ENCODE peak calls at places on chromosomes 6 and 20, in six cellular contexts. One of them, this sample, is unnamed.

GRCh38 chr20:18138639-18139583 is 1.2 kb downstream of the KAT14 start:
- DNase-seq in mesendoderm: peak; percentile 12
- DNase-seq in pancreas: no peak
- DNase-seq in cardiac fibroblast: peak; percentile 1
- DNase-seq in heart left ventricle: no peak
- DNase-seq in dorsolateral prefrontal cortex: no peak
- DNase-seq in this sample: no peak

GRCh38 chr20:25070821-25071473 is 11.0 kb downstream of the VSX1 start:
- DNase-seq in dorsolateral prefrontal cortex: no peak
- DNase-seq in pancreas: no peak
- DNase-seq in mesendoderm: no peak
- DNase-seq in cardiac fibroblast: no peak
- DNase-seq in heart left ventricle: no peak
- DNase-seq in this sample: no peak

GRCh38 chr20:957544-957943 is 41.4 kb upstream of the ANGPT4 start:
- DNase-seq in pancreas: no peak
- DNase-seq in dorsolateral prefrontal cortex: no peak
- DNase-seq in heart left ventricle: no peak
- DNase-seq in cardiac fibroblast: peak; percentile 10
- DNase-seq in mesendoderm: no peak
- DNase-seq in this sample: no peak

GRCh38 chr6:115514656-115515055 is 546.0 kb downstream of the FRK start:
- DNase-seq in heart left ventricle: no peak
- DNase-seq in pancreas: no peak
- DNase-seq in mesendoderm: peak; percentile 22
- DNase-seq in cardiac fibroblast: peak; percentile 3
- DNase-seq in dorsolateral prefrontal cortex: no peak
- DNase-seq in this sample: no peak

GRCh38 chr6:79824231-79824630 is 123.1 kb downstream of the ELOVL4 start:
- DNase-seq in mesendoderm: no peak
- DNase-seq in cardiac fibroblast: peak; percentile 38
- DNase-seq in heart left ventricle: no peak
- DNase-seq in dorsolateral prefrontal cortex: no peak
- DNase-seq in pancreas: no peak
- DNase-seq in this sample: no peak

GRCh38 chr6:120938164-120938875 is 396.0 kb downstream of the TBC1D32 start:
- DNase-seq in cardiac fibroblast: no peak
- DNase-seq in pancreas: no peak
- DNase-seq in heart left ventricle: no peak
- DNase-seq in dorsolateral prefrontal cortex: no peak
- DNase-seq in mesendoderm: no peak
- DNase-seq in this sample: no peak

GRCh38 chr20:45406260-45407066 is 1.6 kb upstream of the DBNDD2 start:
- DNase-seq in heart left ventricle: peak; percentile 91
- DNase-seq in cardiac fibroblast: peak; percentile 47
- DNase-seq in dorsolateral prefrontal cortex: peak; percentile 73
- DNase-seq in pancreas: peak; percentile 81
- DNase-seq in mesendoderm: peak; percentile 49
- DNase-seq in this sample: peak; percentile 64

GRCh38 chr20:17786221-17786718 is 86.5 kb downstream of the BANF2 start:
- DNase-seq in pancreas: no peak
- DNase-seq in dorsolateral prefrontal cortex: no peak
- DNase-seq in heart left ventricle: peak; percentile 51
- DNase-seq in cardiac fibroblast: peak; percentile 33
- DNase-seq in mesendoderm: no peak
- DNase-seq in this sample: no peak

GRCh38 chr6:123519191-123519510 is 117.6 kb downstream of the TRDN start:
- DNase-seq in cardiac fibroblast: no peak
- DNase-seq in mesendoderm: no peak
- DNase-seq in heart left ventricle: peak; percentile 84
- DNase-seq in pancreas: no peak
- DNase-seq in dorsolateral prefrontal cortex: no peak
- DNase-seq in this sample: no peak

GRCh38 chr6:5640614-5641013 is 366.1 kb downstream of the NRN1 start:
- DNase-seq in cardiac fibroblast: no peak
- DNase-seq in mesendoderm: no peak
- DNase-seq in dorsolateral prefrontal cortex: no peak
- DNase-seq in pancreas: no peak
- DNase-seq in heart left ventricle: no peak
- DNase-seq in this sample: no peak

GRCh38 chr6:168574699-168575195 is 133.8 kb downstream of the SMOC2 start:
- DNase-seq in pancreas: no peak
- DNase-seq in mesendoderm: peak; percentile 44
- DNase-seq in heart left ventricle: no peak
- DNase-seq in dorsolateral prefrontal cortex: no peak
- DNase-seq in cardiac fibroblast: peak; percentile 25
- DNase-seq in this sample: no peak

GRCh38 chr20:4225778-4226177 is 210.4 kb upstream of the RNF24 start:
- DNase-seq in cardiac fibroblast: peak; percentile 94
- DNase-seq in pancreas: no peak
- DNase-seq in dorsolateral prefrontal cortex: no peak
- DNase-seq in mesendoderm: no peak
- DNase-seq in heart left ventricle: peak; percentile 47
- DNase-seq in this sample: no peak

GRCh38 chr6:69894578-69895347 is 28.4 kb downstream of the COL19A1 start:
- DNase-seq in cardiac fibroblast: peak; percentile 88
- DNase-seq in mesendoderm: peak; percentile 57
- DNase-seq in dorsolateral prefrontal cortex: no peak
- DNase-seq in heart left ventricle: no peak
- DNase-seq in pancreas: no peak
- DNase-seq in this sample: no peak

GRCh38 chr6:112443666-112444065 is 96.5 kb downstream of the RFPL4B start:
- DNase-seq in cardiac fibroblast: peak; percentile 84
- DNase-seq in dorsolateral prefrontal cortex: no peak
- DNase-seq in heart left ventricle: peak; percentile 50
- DNase-seq in pancreas: no peak
- DNase-seq in mesendoderm: no peak
- DNase-seq in this sample: no peak

GRCh38 chr6:132867055-132867454 is 52.7 kb downstream of the RPS12 start:
- DNase-seq in dorsolateral prefrontal cortex: no peak
- DNase-seq in pancreas: no peak
- DNase-seq in cardiac fibroblast: peak; percentile 2
- DNase-seq in mesendoderm: peak; percentile 67
- DNase-seq in heart left ventricle: no peak
- DNase-seq in this sample: no peak

GRCh38 chr6:39995633-39996032 is 61.4 kb upstream of the MOCS1 start:
- DNase-seq in pancreas: no peak
- DNase-seq in heart left ventricle: no peak
- DNase-seq in cardiac fibroblast: no peak
- DNase-seq in mesendoderm: no peak
- DNase-seq in dorsolateral prefrontal cortex: no peak
- DNase-seq in this sample: no peak

GRCh38 chr6:6843057-6843627 is 254.6 kb downstream of the LY86 start:
- DNase-seq in mesendoderm: peak; percentile 71
- DNase-seq in pancreas: no peak
- DNase-seq in heart left ventricle: no peak
- DNase-seq in dorsolateral prefrontal cortex: no peak
- DNase-seq in cardiac fibroblast: peak; percentile 43
- DNase-seq in this sample: no peak

GRCh38 chr6:210778-211177 is 81.5 kb upstream of the DUSP22 start:
- DNase-seq in cardiac fibroblast: no peak
- DNase-seq in heart left ventricle: no peak
- DNase-seq in dorsolateral prefrontal cortex: no peak
- DNase-seq in pancreas: no peak
- DNase-seq in mesendoderm: no peak
- DNase-seq in this sample: no peak

GRCh38 chr6:105814745-105815536 is 271.2 kb upstream of the PRDM1 start:
- DNase-seq in mesendoderm: peak; percentile 31
- DNase-seq in pancreas: no peak
- DNase-seq in dorsolateral prefrontal cortex: no peak
- DNase-seq in heart left ventricle: no peak
- DNase-seq in cardiac fibroblast: no peak
- DNase-seq in this sample: no peak

GRCh38 chr20:34045294-34045693 is 51.6 kb downstream of the RALY start:
- DNase-seq in heart left ventricle: peak; percentile 53
- DNase-seq in pancreas: no peak
- DNase-seq in cardiac fibroblast: peak; percentile 38
- DNase-seq in mesendoderm: no peak
- DNase-seq in dorsolateral prefrontal cortex: no peak
- DNase-seq in this sample: no peak

GRCh38 chr20:19430641-19431307 is 218.3 kb downstream of the SLC24A3 start:
- DNase-seq in dorsolateral prefrontal cortex: no peak
- DNase-seq in mesendoderm: no peak
- DNase-seq in pancreas: no peak
- DNase-seq in heart left ventricle: no peak
- DNase-seq in cardiac fibroblast: no peak
- DNase-seq in this sample: no peak

GRCh38 chr6:133314951-133315350 is 73.8 kb downstream of the EYA4 start:
- DNase-seq in mesendoderm: no peak
- DNase-seq in dorsolateral prefrontal cortex: no peak
- DNase-seq in heart left ventricle: no peak
- DNase-seq in cardiac fibroblast: no peak
- DNase-seq in pancreas: no peak
- DNase-seq in this sample: no peak

GRCh38 chr6:121305957-121306607 is 28.2 kb downstream of the TBC1D32 start:
- DNase-seq in mesendoderm: peak; percentile 59
- DNase-seq in pancreas: no peak
- DNase-seq in cardiac fibroblast: peak; percentile 67
- DNase-seq in dorsolateral prefrontal cortex: no peak
- DNase-seq in heart left ventricle: no peak
- DNase-seq in this sample: no peak

GRCh38 chr6:68054776-68055175 is 580.3 kb upstream of the ADGRB3 start:
- DNase-seq in pancreas: no peak
- DNase-seq in dorsolateral prefrontal cortex: no peak
- DNase-seq in mesendoderm: no peak
- DNase-seq in cardiac fibroblast: peak; percentile 45
- DNase-seq in heart left ventricle: no peak
- DNase-seq in this sample: no peak

GRCh38 chr6:169156108-169156821 is 97.4 kb downstream of the THBS2 start:
- DNase-seq in mesendoderm: no peak
- DNase-seq in heart left ventricle: no peak
- DNase-seq in dorsolateral prefrontal cortex: no peak
- DNase-seq in cardiac fibroblast: peak; percentile 87
- DNase-seq in pancreas: no peak
- DNase-seq in this sample: no peak

DNA sequence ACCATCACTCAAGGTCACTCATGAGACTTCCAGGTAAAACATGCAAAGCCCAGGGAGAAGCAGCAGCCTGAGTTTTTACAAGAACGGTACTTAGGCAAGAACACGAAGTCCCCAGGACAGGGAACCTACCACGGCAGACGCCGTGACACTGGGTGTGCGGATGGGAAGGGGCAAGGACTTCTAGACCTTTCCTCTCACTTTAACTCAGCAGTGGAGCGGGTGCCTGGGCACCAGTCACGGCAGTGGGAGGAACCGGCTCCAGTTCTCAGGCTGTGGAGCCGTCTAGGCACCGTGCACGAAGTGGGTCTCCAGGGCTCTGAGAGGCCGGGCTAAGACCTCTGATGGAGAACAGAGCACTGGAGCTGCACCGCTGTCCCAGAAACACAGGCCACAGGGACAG is 2.5 kb downstream of the ZBTB46 start:
- DNase-seq in cardiac fibroblast: no peak
- DNase-seq in mesendoderm: no peak
- DNase-seq in dorsolateral prefrontal cortex: no peak
- DNase-seq in pancreas: no peak
- DNase-seq in heart left ventricle: no peak
- DNase-seq in this sample: no peak
- H3K4me3 ChIP-seq in cardiac fibroblast: no peak overlapping the region
- H3K4me3 ChIP-seq in mesendoderm: no peak overlapping the region
- H3K4me3 ChIP-seq in dorsolateral prefrontal cortex: peak overlapping the region; percentile 57
- H3K4me3 ChIP-seq in pancreas: no peak overlapping the region
- H3K4me3 ChIP-seq in heart left ventricle: peak overlapping the region; percentile 99
- H3K4me3 ChIP-seq in this sample: no peak overlapping the region

GRCh38 chr6:32472781-32473377 is 33.2 kb downstream of the HLA-DRA start:
- DNase-seq in pancreas: no peak
- DNase-seq in dorsolateral prefrontal cortex: no peak
- DNase-seq in mesendoderm: no peak
- DNase-seq in cardiac fibroblast: no peak
- DNase-seq in heart left ventricle: no peak
- DNase-seq in this sample: no peak
- H3K4me3 ChIP-seq in pancreas: no peak overlapping the region
- H3K4me3 ChIP-seq in dorsolateral prefrontal cortex: no peak overlapping the region
- H3K4me3 ChIP-seq in mesendoderm: no peak overlapping the region
- H3K4me3 ChIP-seq in cardiac fibroblast: no peak overlapping the region
- H3K4me3 ChIP-seq in heart left ventricle: no peak overlapping the region
- H3K4me3 ChIP-seq in this sample: no peak overlapping the region

GRCh38 chr6:37174515-37175331 is 4.8 kb downstream of the PIM1 start:
- DNase-seq in pancreas: no peak
- DNase-seq in heart left ventricle: no peak
- DNase-seq in dorsolateral prefrontal cortex: no peak
- DNase-seq in cardiac fibroblast: no peak
- DNase-seq in mesendoderm: no peak
- DNase-seq in this sample: no peak

GRCh38 chr6:37172991-37173572 is 3.1 kb downstream of the PIM1 start:
- DNase-seq in pancreas: no peak
- DNase-seq in cardiac fibroblast: no peak
- DNase-seq in dorsolateral prefrontal cortex: no peak
- DNase-seq in mesendoderm: no peak
- DNase-seq in heart left ventricle: no peak
- DNase-seq in this sample: no peak

GRCh38 chr6:37175332-37176267 is 5.6 kb downstream of the PIM1 start:
- DNase-seq in dorsolateral prefrontal cortex: no peak
- DNase-seq in cardiac fibroblast: no peak
- DNase-seq in pancreas: no peak
- DNase-seq in heart left ventricle: no peak
- DNase-seq in mesendoderm: no peak
- DNase-seq in this sample: no peak

GRCh38 chr6:37173573-37174195 is 3.7 kb downstream of the PIM1 start:
- DNase-seq in heart left ventricle: no peak
- DNase-seq in cardiac fibroblast: no peak
- DNase-seq in pancreas: no peak
- DNase-seq in dorsolateral prefrontal cortex: no peak
- DNase-seq in mesendoderm: no peak
- DNase-seq in this sample: no peak

GRCh38 chr6:37174196-37174514 is 4.2 kb downstream of the PIM1 start:
- DNase-seq in dorsolateral prefrontal cortex: no peak
- DNase-seq in heart left ventricle: no peak
- DNase-seq in mesendoderm: no peak
- DNase-seq in cardiac fibroblast: no peak
- DNase-seq in pancreas: no peak
- DNase-seq in this sample: no peak
- H3K4me3 ChIP-seq in dorsolateral prefrontal cortex: peak overlapping the region; percentile 25
- H3K4me3 ChIP-seq in heart left ventricle: no peak overlapping the region
- H3K4me3 ChIP-seq in mesendoderm: no peak overlapping the region
- H3K4me3 ChIP-seq in cardiac fibroblast: peak overlapping the region; percentile 87
- H3K4me3 ChIP-seq in pancreas: no peak overlapping the region
- H3K4me3 ChIP-seq in this sample: peak overlapping the region; percentile 68

DNA sequence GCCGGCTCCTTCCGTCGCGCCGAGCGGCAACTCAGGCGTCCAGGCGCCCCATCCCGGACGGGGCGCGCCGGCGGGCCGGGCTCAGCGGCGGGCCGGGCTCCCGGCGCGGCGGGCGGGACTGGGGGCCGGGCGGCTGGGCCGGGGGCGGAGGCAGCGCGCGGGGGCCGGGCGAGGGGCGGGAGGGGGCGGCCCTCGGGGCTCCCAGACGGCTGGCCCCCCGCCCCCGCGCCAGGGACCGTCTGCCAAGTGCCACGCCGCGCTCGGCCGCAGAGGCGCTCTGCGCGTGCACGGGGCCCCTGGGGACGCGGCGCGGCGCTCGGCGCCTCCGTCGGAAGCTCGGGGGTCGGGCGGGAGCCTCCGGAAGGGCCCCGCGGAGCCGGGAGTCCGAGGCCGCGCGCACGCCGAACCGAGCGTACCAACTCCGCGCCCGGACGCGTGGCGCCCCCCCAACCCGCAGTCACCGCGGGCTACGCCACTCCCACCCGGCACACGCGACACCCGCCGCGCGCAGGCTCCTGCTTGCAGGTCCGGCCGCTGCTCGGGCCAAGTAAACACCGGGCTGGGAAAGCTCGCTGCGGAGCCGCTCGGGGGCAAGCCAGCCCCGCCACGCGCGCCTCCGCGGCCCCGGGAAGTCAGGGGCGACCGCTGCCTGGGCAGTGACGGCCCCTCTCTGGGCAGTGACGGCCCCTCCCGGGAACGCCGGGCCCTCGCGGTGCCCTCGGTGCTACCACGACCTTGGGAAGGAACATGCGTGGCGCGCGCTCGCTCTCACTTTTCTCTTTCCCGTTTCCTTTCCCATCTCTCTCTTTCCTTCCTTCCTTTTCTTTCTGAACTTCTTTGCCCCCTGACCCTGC is at the start of gene PREX1:
- DNase-seq in pancreas: peak; percentile 84
- DNase-seq in mesendoderm: peak; percentile 91
- DNase-seq in dorsolateral prefrontal cortex: peak; percentile 75
- DNase-seq in cardiac fibroblast: peak; percentile 75
- DNase-seq in heart left ventricle: peak; percentile 89
- DNase-seq in this sample: peak; percentile 83
- H3K4me3 ChIP-seq in pancreas: peak within 1 kb of the TSS; percentile 38
- H3K4me3 ChIP-seq in mesendoderm: peak within 1 kb of the TSS; percentile 85
- H3K4me3 ChIP-seq in dorsolateral prefrontal cortex: peak within 1 kb of the TSS; percentile 88
- H3K4me3 ChIP-seq in cardiac fibroblast: peak within 1 kb of the TSS; percentile 91
- H3K4me3 ChIP-seq in heart left ventricle: peak within 1 kb of the TSS; percentile 86
- H3K4me3 ChIP-seq in this sample: peak within 1 kb of the TSS; percentile 79

This sample was measured in CD8-positive, alpha-beta memory T cell.